ENCODE peak calls at places on chromosomes 12 and 14, in seven cellular contexts. A, J, Q, K, G, O and S are unnamed samples.

GRCh38 chr12:106766393-106766826 is 8.1 kb upstream of the RIC8B start:
- DNase-seq in A (no peak), J (no peak), Q (no peak), K (no peak), G (no peak), O (no peak), S (no peak)

GRCh38 chr14:39247256-39247655 is 13.5 kb downstream of the MIA2 start:
- DNase-seq in A (no peak), J (no peak), Q (no peak), K (no peak), G (no peak), O (no peak), S (no peak)

GRCh38 chr14:35140718-35141581 is 18.6 kb downstream of the PRORP start:
- DNase-seq in A (peak; percentile 45), J (peak; percentile 68), Q (no peak), K (no peak), G (no peak), O (no peak), S (no peak)

GRCh38 chr12:41514907-41515306 is 326.8 kb downstream of the PDZRN4 start:
- DNase-seq in A (peak; percentile 18), J (no peak), Q (no peak), K (no peak), G (peak; percentile 2), O (no peak), S (no peak)

GRCh38 chr12:68665016-68665569 is 21.7 kb upstream of the NUP107 start:
- DNase-seq in A (no peak), J (no peak), Q (peak; percentile 13), K (no peak), G (no peak), O (no peak), S (no peak)

GRCh38 chr14:75132374-75133086 is 5.7 kb upstream of the NEK9 start:
- DNase-seq in A (peak; percentile 50), J (peak; percentile 69), Q (peak; percentile 37), K (peak; percentile 66), G (peak; percentile 65), O (peak; percentile 66), S (peak; percentile 55)

GRCh38 chr12:39503445-39503844 is 60.5 kb upstream of the KIF21A start:
- DNase-seq in A (no peak), J (no peak), Q (no peak), K (no peak), G (peak; percentile 21), O (no peak), S (no peak)

GRCh38 chr12:93827179-93827578 is 150.0 kb downstream of the CRADD start:
- DNase-seq in A (no peak), J (no peak), Q (no peak), K (no peak), G (no peak), O (no peak), S (no peak)

GRCh38 chr12:93819048-93819491 is 141.9 kb downstream of the CRADD start:
- DNase-seq in A (no peak), J (no peak), Q (no peak), K (no peak), G (no peak), O (no peak), S (no peak)

GRCh38 chr14:93894992-93895391 is 32.2 kb upstream of the FAM181A start:
- DNase-seq in A (peak; percentile 70), J (no peak), Q (no peak), K (no peak), G (no peak), O (peak; percentile 64), S (no peak)

GRCh38 chr14:103189481-103190470 is 66.5 kb downstream of the TNFAIP2 start:
- DNase-seq in A (no peak), J (no peak), Q (no peak), K (no peak), G (no peak), O (no peak), S (no peak)

GRCh38 chr12:6341439-6342139 is at the start of gene TNFRSF1A:
- DNase-seq in A (peak; percentile 83), J (peak; percentile 65), Q (peak; percentile 74), K (no peak), G (no peak), O (no peak), S (no peak)

GRCh38 chr14:97328743-97329142 is 531.6 kb downstream of the VRK1 start:
- DNase-seq in A (no peak), J (no peak), Q (no peak), K (no peak), G (no peak), O (no peak), S (no peak)

GRCh38 chr14:50520947-50521815 is 11.2 kb downstream of the MAP4K5 start:
- DNase-seq in A (no peak), J (no peak), Q (no peak), K (peak; percentile 56), G (peak; percentile 45), O (no peak), S (peak; percentile 69)

GRCh38 chr14:55302367-55302766 is 31.1 kb downstream of the FBXO34 start:
- DNase-seq in A (no peak), J (no peak), Q (no peak), K (no peak), G (no peak), O (no peak), S (no peak)

GRCh38 chr12:109089683-109090082 is 3.6 kb downstream of the ALKBH2 start:
- DNase-seq in A (no peak), J (no peak), Q (no peak), K (no peak), G (no peak), O (no peak), S (no peak)

GRCh38 chr12:114371250-114371649 is 34.7 kb downstream of the TBX5 start:
- DNase-seq in A (no peak), J (no peak), Q (no peak), K (no peak), G (no peak), O (no peak), S (no peak)

GRCh38 chr14:22510527-22511110 is 78.4 kb downstream of the DAD1 start:
- DNase-seq in A (no peak), J (no peak), Q (no peak), K (no peak), G (no peak), O (no peak), S (no peak)

GRCh38 chr12:84502907-84503787 is 409.5 kb downstream of the SLC6A15 start:
- DNase-seq in A (no peak), J (peak; percentile 16), Q (peak; percentile 9), K (no peak), G (peak; percentile 42), O (peak; percentile 69), S (peak; percentile 25)

DNA sequence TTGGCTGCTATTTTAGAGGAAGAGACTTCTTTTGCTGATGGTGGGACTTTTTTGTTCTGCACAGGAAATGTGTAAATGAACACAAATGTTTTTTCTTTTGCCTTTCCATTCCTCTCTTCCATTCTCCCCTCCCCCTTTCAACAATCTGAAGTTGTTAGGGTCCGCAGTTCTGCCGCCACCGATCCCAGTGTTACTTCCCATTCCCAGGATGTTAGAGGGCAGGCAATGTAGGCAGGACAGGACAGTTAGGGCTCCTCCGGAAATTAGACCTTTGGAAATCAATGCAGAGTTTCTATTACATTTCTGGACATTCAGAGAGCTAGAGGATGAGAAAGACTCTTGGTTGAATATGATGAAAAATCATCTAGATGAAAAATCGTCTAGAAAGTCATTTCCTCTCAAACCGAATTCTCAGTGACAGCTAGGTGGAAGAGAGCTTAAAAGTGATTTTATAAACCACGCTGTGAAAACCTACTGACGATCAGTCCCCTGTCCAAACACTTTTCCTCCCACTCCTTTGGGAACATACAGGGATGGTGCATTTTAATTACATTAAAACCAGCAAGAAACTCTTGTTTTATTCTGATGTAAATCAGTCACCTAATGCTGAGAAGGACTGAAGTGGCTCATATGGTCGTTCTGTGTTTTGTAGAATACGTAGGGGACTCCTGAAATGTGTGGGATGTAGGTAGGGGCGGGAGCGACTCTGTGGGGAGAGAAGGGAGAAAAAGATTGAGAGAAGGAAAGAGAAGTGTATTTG is 17.9 kb downstream of the FOXG1 start:
- DNase-seq in A (no peak), J (no peak), Q (no peak), K (no peak), G (no peak), O (no peak), S (no peak)
- H3K4me3 ChIP-seq in A (no peak overlapping the region), J (no peak overlapping the region), Q (no peak overlapping the region), K (no peak overlapping the region), G (no peak overlapping the region), O (peak overlapping the region; percentile 66), S (no peak overlapping the region)

GRCh38 chr12:131911851-131912525 is 17.1 kb upstream of the PUS1 start:
- DNase-seq in A (peak; percentile 65), J (no peak), Q (no peak), K (no peak), G (no peak), O (no peak), S (no peak)

GRCh38 chr12:131911251-131911650 is 16.8 kb downstream of the ULK1 start:
- DNase-seq in A (no peak), J (no peak), Q (no peak), K (no peak), G (no peak), O (no peak), S (no peak)

GRCh38 chr12:131913666-131914065 is 15.4 kb upstream of the PUS1 start:
- DNase-seq in A (no peak), J (no peak), Q (no peak), K (no peak), G (no peak), O (no peak), S (no peak)

GRCh38 chr12:131914179-131914702 is 14.8 kb upstream of the PUS1 start:
- DNase-seq in A (no peak), J (no peak), Q (no peak), K (no peak), G (no peak), O (no peak), S (no peak)

GRCh38 chr12:131912526-131913274 is 16.4 kb upstream of the PUS1 start:
- DNase-seq in A (peak; percentile 98), J (peak; percentile 24), Q (no peak), K (no peak), G (peak; percentile 57), O (no peak), S (no peak)
- TF ChIP-seq CTCF in A (peak; percentile 22), J (peak; percentile 51), Q (no peak), K (no peak), G (no peak), O (peak; percentile 38), S (no peak)

DNA sequence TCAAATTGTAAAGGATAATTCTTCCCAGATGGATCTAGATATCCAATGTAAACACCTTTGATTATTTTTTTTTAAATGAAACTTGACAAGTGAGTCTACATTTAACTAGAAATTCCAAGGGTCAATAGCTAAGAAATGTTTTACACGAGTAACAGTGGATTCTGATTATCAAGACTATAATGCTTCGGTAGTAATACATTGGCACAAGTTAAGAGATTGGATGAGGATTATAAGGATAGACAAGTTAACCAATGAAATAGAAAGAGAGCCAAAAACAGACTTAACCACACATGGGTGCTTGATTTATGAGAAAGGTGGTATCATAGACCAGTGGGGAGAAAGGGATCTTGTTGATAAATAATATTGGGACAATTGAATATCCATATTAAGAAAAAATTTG is 40.3 kb upstream of the PCED1B start:
- DNase-seq in A (no peak), J (no peak), Q (no peak), K (no peak), G (no peak), O (no peak), S (no peak)
- TF ChIP-seq SIN3A in A (no peak), J (no peak), Q (no peak), K (no peak), G (no peak), O (no peak), S (no peak)

DNA sequence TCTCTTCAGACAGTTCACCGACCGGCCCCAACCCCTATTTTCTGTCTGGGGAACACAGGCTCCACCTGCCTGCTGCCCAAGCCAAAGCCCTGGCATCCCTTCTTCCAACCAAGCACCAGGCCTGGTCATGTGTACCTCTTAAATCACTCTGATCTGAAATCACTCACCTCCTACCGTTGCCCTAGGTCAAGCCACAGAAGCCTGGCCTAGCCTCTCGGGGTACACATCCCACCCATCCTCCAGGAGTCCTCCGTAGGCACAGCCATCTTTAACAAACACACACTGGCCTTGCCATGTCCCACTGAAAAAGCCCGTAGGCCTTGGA is 81.8 kb downstream of the IRF2BPL start:
- DNase-seq in A (no peak), J (no peak), Q (no peak), K (no peak), G (no peak), O (no peak), S (no peak)
- H3K4me3 ChIP-seq in A (peak overlapping the region; percentile 50), J (no peak overlapping the region), Q (no peak overlapping the region), K (no peak overlapping the region), G (no peak overlapping the region), O (no peak overlapping the region), S (no peak overlapping the region)